ENCODE peak calls at places on chromosome 1, in six cellular contexts. X is endothelial cell of umbilical vein, I is iPS DF 6.9, V is ovary, F is A549, G is lower lobe of right lung. C is an unnamed sample. For H3K4me1, the result is how much of the 10 kb centered on the place peaks cover.

GRCh38 chr1:172002725-172003345 is 161.5 kb downstream of the DNM3 start:
- DNase-seq in F (peak), X (peak), G (no peak), V (no peak), I (no peak), C (no peak)

GRCh38 chr1:224454337-224455055 is 19.9 kb upstream of the WDR26 start:
- DNase-seq in F (no peak), X (no peak), V (no peak), I (no peak), G (no peak), C (no peak)

GRCh38 chr1:159014851-159015250 is 5.1 kb downstream of the IFI16 start:
- DNase-seq in I (no peak), G (no peak), X (no peak), V (no peak), F (no peak), C (no peak)

GRCh38 chr1:116497660-116498059 is 73.2 kb downstream of the CD58 start:
- DNase-seq in G (no peak), F (no peak), I (no peak), X (no peak), V (no peak), C (no peak)

GRCh38 chr1:183652547-183653467 is at the start of gene APOBEC4:
- DNase-seq in G (no peak), X (no peak), I (no peak), V (no peak), F (no peak), C (no peak)

GRCh38 chr1:5505944-5506343 is 486.3 kb downstream of the NPHP4 start:
- DNase-seq in G (no peak), I (no peak), F (no peak), V (no peak), X (no peak), C (no peak)

GRCh38 chr1:200739499-200740290 is 1.0 kb downstream of the CAMSAP2 start:
- DNase-seq in I (no peak), G (peak), F (peak), V (peak), X (peak), C (peak)

GRCh38 chr1:33007190-33008050 is 29.3 kb downstream of the AK2 start:
- DNase-seq in I (no peak), V (peak), X (peak), F (peak), G (no peak), C (peak)

GRCh38 chr1:180028864-180029263 is 74.3 kb downstream of the CEP350 start:
- DNase-seq in G (no peak), I (no peak), V (no peak), F (no peak), X (no peak), C (no peak)

GRCh38 chr1:53605181-53605580 is 133.8 kb downstream of the GLIS1 start:
- DNase-seq in G (no peak), I (no peak), F (no peak), V (no peak), X (no peak), C (no peak)

GRCh38 chr1:188237573-188238353 is 1409.0 kb downstream of the PLA2G4A start:
- DNase-seq in V (no peak), F (peak), G (no peak), X (peak), I (no peak), C (no peak)

GRCh38 chr1:166839600-166840308 is 479 bp downstream of the POGK start:
- DNase-seq in G (peak), I (no peak), X (peak), F (peak), V (peak), C (peak)

GRCh38 chr1:86933562-86934377 is 19.3 kb downstream of the HS2ST1 start:
- DNase-seq in V (no peak), I (no peak), G (no peak), X (peak), F (no peak), C (no peak)

GRCh38 chr1:157025856-157026255 is 19.7 kb downstream of the ARHGEF11 start:
- DNase-seq in X (no peak), V (no peak), I (no peak), F (no peak), G (no peak), C (no peak)

GRCh38 chr1:86950712-86951111 is 36.3 kb downstream of the HS2ST1 start:
- DNase-seq in G (no peak), V (no peak), I (no peak), F (no peak), X (no peak), C (no peak)

GRCh38 chr1:162301696-162302095 is 75.0 kb downstream of the SPATA46 start:
- DNase-seq in V (no peak), I (no peak), F (no peak), X (no peak), G (no peak), C (no peak)

GRCh38 chr1:201275266-201275666 is 8.0 kb upstream of the PKP1 start:
- DNase-seq in X (no peak), I (no peak), G (no peak), V (no peak), F (peak), C (peak)

GRCh38 chr1:192545781-192546521 is 29.6 kb upstream of the RGS1 start:
- DNase-seq in X (peak), G (no peak), F (no peak), I (no peak), V (no peak), C (no peak)

GRCh38 chr1:55277377-55278130 is 62.4 kb upstream of the USP24 start:
- DNase-seq in I (peak), X (peak), G (peak), F (peak), V (peak), C (peak)

GRCh38 chr1:116538527-116538926 is 32.3 kb downstream of the CD58 start:
- DNase-seq in G (no peak), F (peak), I (no peak), X (no peak), V (no peak), C (no peak)

GRCh38 chr1:174352117-174352516 is 95.6 kb upstream of the GPR52 start:
- DNase-seq in F (no peak), X (no peak), V (no peak), G (no peak), I (no peak), C (no peak)

GRCh38 chr1:108016451-108016920 is 51.5 kb upstream of the VAV3 start:
- DNase-seq in G (no peak), F (no peak), V (no peak), I (no peak), X (peak), C (peak)

GRCh38 chr1:1307908-1308755 is at the start of the genes ACAP3 and PUSL1:
- DNase-seq in X (peak), F (peak), I (no peak), G (peak), V (peak), C (peak)

GRCh38 chr1:57270926-57271698 is 152.7 kb downstream of the DAB1 start:
- DNase-seq in F (no peak), X (no peak), G (no peak), I (no peak), V (no peak), C (no peak)

GRCh38 chr1:44048816-44049215 is 17.6 kb upstream of the SLC6A9 start:
- DNase-seq in G (no peak), V (no peak), F (peak), X (no peak), I (no peak), C (no peak)

GRCh38 chr1:66556161-66556611 is 22.2 kb downstream of the SGIP1 start:
- DNase-seq in X (no peak), G (no peak), V (no peak), I (no peak), F (no peak), C (no peak)

GRCh38 chr1:9861371-9861770 is 37.6 kb upstream of the CLSTN1 start:
- DNase-seq in X (no peak), F (no peak), G (no peak), I (no peak), V (no peak), C (no peak)

GRCh38 chr1:19758227-19758830 is 41.4 kb downstream of the TMCO4 start:
- DNase-seq in V (no peak), I (no peak), F (no peak), G (no peak), X (no peak), C (peak)

GRCh38 chr1:36864182-36865079 is 169.9 kb downstream of the GRIK3 start:
- DNase-seq in F (no peak), I (peak), X (no peak), V (no peak), G (peak), C (no peak)

GRCh38 chr1:65166572-65167305 is 18.7 kb downstream of the AK4 start:
- DNase-seq in I (no peak), X (no peak), F (no peak), G (no peak), V (no peak), C (no peak)

GRCh38 chr1:65172936-65173335 is 24.9 kb downstream of the AK4 start:
- DNase-seq in X (no peak), G (no peak), F (no peak), V (no peak), I (no peak), C (no peak)

GRCh38 chr1:65167544-65167943 is 19.5 kb downstream of the AK4 start:
- DNase-seq in I (no peak), V (no peak), X (no peak), G (no peak), F (no peak), C (no peak)

GRCh38 chr1:65168867-65169266 is 20.9 kb downstream of the AK4 start:
- DNase-seq in I (no peak), V (no peak), F (no peak), X (no peak), G (no peak), C (no peak)

GRCh38 chr1:65170511-65171142 is 22.6 kb downstream of the AK4 start:
- DNase-seq in I (no peak), X (no peak), G (no peak), F (no peak), V (no peak), C (no peak)
- H3K4me3 ChIP-seq in I (no peak), X (no peak), G (no peak), F (no peak), V (no peak), C (no peak)

DNA sequence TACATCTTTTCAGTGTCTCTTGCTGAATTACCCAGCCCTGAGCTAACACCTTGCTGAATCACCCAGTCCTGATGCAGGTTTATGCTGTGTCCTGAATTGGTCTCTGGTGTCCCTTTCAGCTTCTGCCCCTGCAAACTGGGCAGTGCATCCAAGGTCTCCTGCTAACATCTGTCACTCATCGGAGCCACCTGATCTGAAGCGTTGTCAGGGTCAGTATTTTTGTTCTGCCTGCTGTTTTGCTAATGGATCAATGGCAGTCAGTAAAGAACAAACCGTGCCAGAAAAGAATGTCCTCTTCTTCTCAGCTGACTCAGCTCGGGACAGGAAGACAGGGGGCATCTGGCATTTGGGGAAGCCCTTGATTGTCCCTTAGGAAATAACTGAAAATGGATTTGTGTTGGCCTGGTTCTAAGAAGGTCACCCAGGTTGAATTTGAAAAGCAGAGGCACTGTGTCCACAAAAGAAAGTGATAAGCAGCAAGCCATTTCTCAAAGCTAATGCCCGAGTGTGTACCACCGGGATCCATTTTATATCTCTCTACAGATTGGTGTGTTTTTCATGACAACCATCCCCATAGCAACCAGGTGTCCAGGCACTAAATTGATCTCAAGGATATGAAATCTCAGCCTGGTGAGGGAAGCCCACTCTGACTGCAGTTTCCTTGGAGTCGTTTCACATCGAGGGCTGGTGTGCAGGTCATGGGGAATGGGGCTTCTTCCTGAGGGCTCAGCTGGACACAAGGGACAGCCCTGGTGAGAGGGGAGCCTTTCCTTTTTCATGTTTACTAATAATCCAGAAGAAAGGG is 109.7 kb upstream of the IRF2BP2 start:
- DNase-seq in F (no peak), G (no peak), V (no peak), X (peak), I (no peak), C (no peak)
- H3K27ac ChIP-seq in F (peak), G (peak), V (no peak), X (no peak), I (no peak), C (no peak)

DNA sequence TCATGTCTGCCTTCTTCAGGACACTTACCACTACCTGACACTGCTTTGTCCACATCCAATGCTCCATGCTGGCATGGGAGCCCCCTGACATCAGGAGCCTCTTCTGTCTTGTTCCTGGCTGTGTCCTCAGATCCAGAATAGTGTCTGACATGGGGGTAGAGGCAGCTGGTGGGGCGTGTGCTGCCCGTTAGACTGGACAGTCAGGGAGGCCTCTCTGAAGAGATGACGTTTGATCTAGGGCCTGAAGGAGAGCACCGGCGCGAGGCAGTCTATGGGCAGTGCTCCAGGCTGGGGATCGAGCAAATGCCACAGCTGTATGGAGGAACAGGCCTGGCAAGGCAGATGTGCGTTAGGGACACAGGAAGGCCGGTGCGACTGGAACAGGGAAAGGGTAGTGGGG is 16.6 kb downstream of the SLC9A1 start:
- DNase-seq in X (no peak), V (no peak), F (no peak), I (no peak), G (no peak), C (no peak)
- H3K4me1 ChIP-seq in X (under half), V (under half), F (under half), I (under half), G (half or more), C (under half)

DNA sequence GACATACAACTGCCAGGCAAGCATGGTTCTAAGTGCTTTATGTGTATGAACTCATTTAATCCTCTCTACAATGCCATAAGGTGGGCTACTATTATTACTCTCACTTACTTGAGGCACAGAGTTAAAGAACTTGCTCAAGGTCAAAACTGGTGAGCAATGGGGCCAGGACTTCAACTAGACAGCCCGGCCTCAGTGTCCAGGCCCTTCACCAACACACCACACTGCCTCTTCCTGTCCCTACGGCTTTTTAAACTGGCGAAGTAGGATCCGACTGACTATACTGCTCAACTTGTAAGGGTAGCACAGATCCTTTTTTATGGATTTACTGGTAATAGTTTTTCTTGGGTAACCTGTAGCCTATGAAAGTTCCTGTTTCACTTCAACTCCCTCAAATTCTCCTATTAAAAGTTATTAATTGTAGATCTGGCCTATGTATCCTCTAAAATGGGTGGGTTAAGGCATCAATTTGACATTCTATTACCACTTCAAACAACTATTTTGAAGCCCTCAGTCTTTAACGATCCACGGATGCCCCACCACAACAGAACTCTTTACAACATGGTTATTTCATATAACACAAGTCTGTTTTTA is 4.3 kb downstream of the ERRFI1 start:
- DNase-seq in X (no peak), I (no peak), V (no peak), G (no peak), F (no peak), C (no peak)
- H3K4me3 ChIP-seq in X (no peak), I (no peak), V (no peak), G (no peak), F (peak), C (no peak)

DNA sequence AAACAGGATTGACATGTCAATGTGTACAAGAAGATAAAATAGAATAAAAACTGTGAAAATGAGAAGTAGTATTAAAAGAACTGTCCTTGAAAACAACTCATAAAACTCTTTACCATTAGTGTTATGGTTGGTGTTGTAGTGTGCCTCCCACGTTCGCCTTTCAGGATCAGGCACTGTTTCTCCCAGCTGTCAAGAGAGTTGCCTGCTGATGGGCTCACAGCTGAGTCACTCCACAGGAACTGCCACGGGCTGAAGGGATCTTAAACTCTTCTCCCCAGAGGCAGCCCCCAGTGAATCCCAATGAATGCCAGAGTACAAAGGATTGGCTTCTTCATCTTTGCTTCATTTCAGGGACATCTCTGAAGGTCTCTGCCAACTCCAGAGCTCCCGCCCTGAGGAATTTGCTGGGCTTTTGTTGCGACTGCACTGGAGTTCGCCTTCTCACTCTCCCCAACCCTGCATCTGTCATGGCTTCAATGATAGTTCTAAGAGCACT is 119.6 kb downstream of the ADGRL2 start:
- DNase-seq in V (peak), X (no peak), I (peak), F (no peak), G (no peak), C (no peak)
- H3K27ac ChIP-seq in V (no peak), X (no peak), I (no peak), F (no peak), G (no peak), C (no peak)

GRCh38 chr1:63865561-63865960 is 91.7 kb downstream of the ROR1 start:
- DNase-seq in G (no peak), V (no peak), F (no peak), I (no peak), X (no peak), C (no peak)

GRCh38 chr1:63868220-63868897 is 94.5 kb downstream of the ROR1 start:
- DNase-seq in X (peak), F (peak), V (no peak), G (no peak), I (no peak), C (peak)

GRCh38 chr1:63867429-63868176 is 93.8 kb downstream of the ROR1 start:
- DNase-seq in G (no peak), F (no peak), X (no peak), I (no peak), V (no peak), C (no peak)

GRCh38 chr1:63864224-63864623 is 90.4 kb downstream of the ROR1 start:
- DNase-seq in I (no peak), X (no peak), F (no peak), G (no peak), V (no peak), C (no peak)

DNA sequence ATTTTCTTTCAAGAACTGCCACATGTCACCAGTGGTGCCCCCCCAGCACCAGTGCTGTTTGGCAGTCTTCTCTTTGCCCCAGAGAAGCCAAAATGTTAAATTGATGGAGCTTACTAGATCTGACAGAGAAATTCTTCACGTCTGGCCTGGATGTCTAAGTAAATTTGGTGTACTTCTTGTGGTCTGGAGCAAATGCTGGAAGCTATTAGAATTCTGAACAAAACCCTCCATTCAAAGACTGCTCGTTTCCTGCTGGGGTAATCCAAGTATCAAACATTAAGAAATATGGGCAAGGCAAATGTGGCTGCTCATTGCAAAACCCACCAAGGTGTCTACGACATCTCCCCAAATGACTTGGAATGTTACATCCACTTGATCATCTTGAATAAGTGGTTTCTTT is 92.3 kb downstream of the ROR1 start:
- DNase-seq in V (no peak), G (no peak), F (no peak), X (no peak), I (no peak), C (no peak)
- H3K4me1 ChIP-seq in V (under half), G (under half), F (under half), X (under half), I (under half), C (under half)

GRCh38 chr1:178724734-178725602 is at the start of gene RALGPS2:
- DNase-seq in X (peak), F (peak), V (peak), G (peak), I (no peak), C (peak)

GRCh38 chr1:178725603-178726517 is 816 bp downstream of the RALGPS2 start:
- DNase-seq in I (no peak), V (peak), G (peak), X (peak), F (peak), C (peak)

GRCh38 chr1:178726545-178726944 is 1.5 kb downstream of the RALGPS2 start:
- DNase-seq in X (no peak), G (no peak), F (peak), I (no peak), V (no peak), C (no peak)

GRCh38 chr1:178723541-178723940 is 1.5 kb upstream of the RALGPS2 start:
- DNase-seq in V (no peak), F (no peak), I (no peak), X (peak), G (no peak), C (no peak)

GRCh38 chr1:178724386-178724733 is 684 bp upstream of the RALGPS2 start:
- DNase-seq in G (no peak), I (no peak), X (peak), F (no peak), V (no peak), C (no peak)
- H3K4me3 ChIP-seq in G (peak), I (peak), X (peak), F (peak), V (peak), C (peak)